ENCODE peak calls at places on chromosomes 5 and 9, in five cellular contexts. One of them, this sample, is unnamed.

GRCh38 chr9:132645306-132645705 is 24.5 kb downstream of the DDX31 start:
- DNase-seq in IMR-90: no peak
- DNase-seq in H1: no peak
- DNase-seq in GM12878: no peak
- DNase-seq in SK-N-SH: no peak
- DNase-seq in this sample: no peak

GRCh38 chr9:27460225-27461023 is 63.7 kb upstream of the IFNK start:
- DNase-seq in H1: no peak
- DNase-seq in SK-N-SH: no peak
- DNase-seq in GM12878: peak; percentile 37
- DNase-seq in IMR-90: no peak
- DNase-seq in this sample: peak; percentile 63

GRCh38 chr9:21812415-21812814 is 10.0 kb downstream of the MTAP start:
- DNase-seq in GM12878: no peak
- DNase-seq in H1: no peak
- DNase-seq in IMR-90: peak; percentile 40
- DNase-seq in SK-N-SH: no peak
- DNase-seq in this sample: no peak

GRCh38 chr9:101462558-101462957 is 27.0 kb upstream of the ALDOB start:
- DNase-seq in GM12878: no peak
- DNase-seq in IMR-90: peak; percentile 89
- DNase-seq in H1: no peak
- DNase-seq in SK-N-SH: no peak
- DNase-seq in this sample: no peak

GRCh38 chr5:118553662-118554061 is 434.7 kb downstream of the DTWD2 start:
- DNase-seq in SK-N-SH: no peak
- DNase-seq in GM12878: no peak
- DNase-seq in H1: no peak
- DNase-seq in IMR-90: peak; percentile 12
- DNase-seq in this sample: no peak

GRCh38 chr9:134619983-134620612 is 21.5 kb upstream of the COL5A1 start:
- DNase-seq in GM12878: no peak
- DNase-seq in IMR-90: no peak
- DNase-seq in SK-N-SH: no peak
- DNase-seq in H1: peak; percentile 38
- DNase-seq in this sample: no peak

GRCh38 chr9:129336601-129337286 is 158.7 kb upstream of the IER5L start:
- DNase-seq in GM12878: no peak
- DNase-seq in IMR-90: peak; percentile 55
- DNase-seq in H1: peak; percentile 67
- DNase-seq in SK-N-SH: no peak
- DNase-seq in this sample: no peak

GRCh38 chr5:155761502-155761901 is 565.5 kb upstream of the SGCD start:
- DNase-seq in IMR-90: no peak
- DNase-seq in GM12878: no peak
- DNase-seq in SK-N-SH: no peak
- DNase-seq in H1: no peak
- DNase-seq in this sample: no peak

GRCh38 chr5:133735346-133735745 is 123.0 kb upstream of the FSTL4 start:
- DNase-seq in IMR-90: peak; percentile 11
- DNase-seq in H1: peak; percentile 16
- DNase-seq in GM12878: no peak
- DNase-seq in SK-N-SH: no peak
- DNase-seq in this sample: no peak

GRCh38 chr5:106020889-106021288 is 1649.8 kb downstream of the EFNA5 start:
- DNase-seq in IMR-90: peak; percentile 72
- DNase-seq in SK-N-SH: no peak
- DNase-seq in H1: no peak
- DNase-seq in GM12878: no peak
- DNase-seq in this sample: no peak

GRCh38 chr9:93225417-93225816 is 41.5 kb downstream of the WNK2 start:
- DNase-seq in GM12878: no peak
- DNase-seq in H1: no peak
- DNase-seq in IMR-90: no peak
- DNase-seq in SK-N-SH: no peak
- DNase-seq in this sample: no peak

GRCh38 chr9:70590264-70590646 is 175.8 kb upstream of the KLF9 start:
- DNase-seq in SK-N-SH: no peak
- DNase-seq in H1: no peak
- DNase-seq in IMR-90: peak; percentile 70
- DNase-seq in GM12878: no peak
- DNase-seq in this sample: no peak

GRCh38 chr9:133701321-133701980 is 36.7 kb downstream of the SARDH start:
- DNase-seq in GM12878: no peak
- DNase-seq in H1: no peak
- DNase-seq in IMR-90: no peak
- DNase-seq in SK-N-SH: no peak
- DNase-seq in this sample: no peak

GRCh38 chr5:68374770-68375518 is 159.4 kb downstream of the PIK3R1 start:
- DNase-seq in SK-N-SH: no peak
- DNase-seq in GM12878: no peak
- DNase-seq in IMR-90: no peak
- DNase-seq in H1: no peak
- DNase-seq in this sample: no peak

GRCh38 chr5:64834037-64834436 is 65.3 kb downstream of the CWC27 start:
- DNase-seq in SK-N-SH: no peak
- DNase-seq in H1: no peak
- DNase-seq in GM12878: no peak
- DNase-seq in IMR-90: peak; percentile 44
- DNase-seq in this sample: no peak

GRCh38 chr9:127923046-127923445 is 6.2 kb upstream of the ST6GALNAC4 start:
- DNase-seq in IMR-90: no peak
- DNase-seq in GM12878: no peak
- DNase-seq in SK-N-SH: peak; percentile 72
- DNase-seq in H1: no peak
- DNase-seq in this sample: no peak

GRCh38 chr5:99721487-99721886 is 792.7 kb upstream of the CHD1 start:
- DNase-seq in IMR-90: no peak
- DNase-seq in H1: no peak
- DNase-seq in SK-N-SH: no peak
- DNase-seq in GM12878: no peak
- DNase-seq in this sample: no peak

GRCh38 chr5:143650296-143650695 is 161.7 kb upstream of the HMHB1 start:
- DNase-seq in GM12878: no peak
- DNase-seq in IMR-90: no peak
- DNase-seq in SK-N-SH: no peak
- DNase-seq in H1: no peak
- DNase-seq in this sample: no peak

GRCh38 chr5:150672237-150672883 is 11.3 kb downstream of the MYOZ3 start:
- DNase-seq in GM12878: no peak
- DNase-seq in H1: peak; percentile 84
- DNase-seq in IMR-90: no peak
- DNase-seq in SK-N-SH: peak; percentile 83
- DNase-seq in this sample: no peak

GRCh38 chr5:121366515-121366914 is 485.2 kb upstream of the FTMT start:
- DNase-seq in SK-N-SH: no peak
- DNase-seq in H1: no peak
- DNase-seq in IMR-90: peak; percentile 80
- DNase-seq in GM12878: no peak
- DNase-seq in this sample: peak; percentile 49

GRCh38 chr5:34695275-34696032 is 39.3 kb downstream of the RAI14 start:
- DNase-seq in SK-N-SH: no peak
- DNase-seq in IMR-90: no peak
- DNase-seq in H1: no peak
- DNase-seq in GM12878: no peak
- DNase-seq in this sample: no peak

GRCh38 chr9:93452710-93453046 is 703 bp downstream of the FAM120AOS start:
- DNase-seq in H1: no peak
- DNase-seq in SK-N-SH: peak; percentile 28
- DNase-seq in GM12878: no peak
- DNase-seq in IMR-90: no peak
- DNase-seq in this sample: no peak

GRCh38 chr5:82593481-82593880 is 315.3 kb upstream of the RPS23 start:
- DNase-seq in H1: no peak
- DNase-seq in GM12878: no peak
- DNase-seq in IMR-90: peak; percentile 15
- DNase-seq in SK-N-SH: no peak
- DNase-seq in this sample: no peak

GRCh38 chr5:54249210-54250028 is 61.0 kb downstream of the ARL15 start:
- DNase-seq in GM12878: no peak
- DNase-seq in SK-N-SH: peak; percentile 8
- DNase-seq in IMR-90: peak; percentile 41
- DNase-seq in H1: no peak
- DNase-seq in this sample: no peak

GRCh38 chr9:72557549-72557948 is 36.1 kb downstream of the TMC1 start:
- DNase-seq in SK-N-SH: no peak
- DNase-seq in IMR-90: peak; percentile 97
- DNase-seq in H1: no peak
- DNase-seq in GM12878: no peak
- DNase-seq in this sample: peak; percentile 98

GRCh38 chr5:170434953-170435605 is 45.9 kb upstream of the KCNMB1 start:
- DNase-seq in GM12878: no peak
- DNase-seq in SK-N-SH: peak; percentile 85
- DNase-seq in H1: peak; percentile 92
- DNase-seq in IMR-90: peak; percentile 37
- DNase-seq in this sample: peak; percentile 53

GRCh38 chr5:142095035-142095434 is 13.5 kb upstream of the NDFIP1 start:
- DNase-seq in IMR-90: no peak
- DNase-seq in H1: no peak
- DNase-seq in GM12878: no peak
- DNase-seq in SK-N-SH: no peak
- DNase-seq in this sample: no peak

GRCh38 chr5:56494300-56494704 is 261.2 kb upstream of the ANKRD55 start:
- DNase-seq in SK-N-SH: no peak
- DNase-seq in IMR-90: peak; percentile 65
- DNase-seq in H1: no peak
- DNase-seq in GM12878: no peak
- DNase-seq in this sample: no peak

GRCh38 chr9:137302176-137303030 is at the start of gene NRARP:
- DNase-seq in SK-N-SH: peak; percentile 98
- DNase-seq in GM12878: no peak
- DNase-seq in IMR-90: peak; percentile 64
- DNase-seq in H1: peak; percentile 94
- DNase-seq in this sample: peak; percentile 89

GRCh38 chr5:75055727-75056144 is 3.4 kb upstream of the GCNT4 start:
- DNase-seq in IMR-90: peak; percentile 47
- DNase-seq in H1: peak; percentile 60
- DNase-seq in SK-N-SH: no peak
- DNase-seq in GM12878: no peak
- DNase-seq in this sample: peak; percentile 14
- TF ChIP-seq USF2 in IMR-90: no peak
- TF ChIP-seq USF2 in H1: no peak
- TF ChIP-seq USF2 in SK-N-SH: no peak
- TF ChIP-seq USF2 in GM12878: no peak
- TF ChIP-seq USF2 in this sample: no peak

GRCh38 chr5:137610598-137610997 is 111.5 kb upstream of the SPOCK1 start:
- DNase-seq in H1: no peak
- DNase-seq in GM12878: no peak
- DNase-seq in IMR-90: no peak
- DNase-seq in SK-N-SH: no peak
- DNase-seq in this sample: no peak

GRCh38 chr5:137611926-137612435 is 112.9 kb upstream of the SPOCK1 start:
- DNase-seq in GM12878: no peak
- DNase-seq in IMR-90: no peak
- DNase-seq in SK-N-SH: no peak
- DNase-seq in H1: no peak
- DNase-seq in this sample: no peak

GRCh38 chr5:137611011-137611580 is 112.0 kb upstream of the SPOCK1 start:
- DNase-seq in SK-N-SH: no peak
- DNase-seq in IMR-90: no peak
- DNase-seq in H1: no peak
- DNase-seq in GM12878: no peak
- DNase-seq in this sample: no peak

GRCh38 chr5:137613554-137614265 is 114.6 kb upstream of the SPOCK1 start:
- DNase-seq in H1: no peak
- DNase-seq in SK-N-SH: no peak
- DNase-seq in GM12878: no peak
- DNase-seq in IMR-90: peak; percentile 23
- DNase-seq in this sample: no peak

DNA sequence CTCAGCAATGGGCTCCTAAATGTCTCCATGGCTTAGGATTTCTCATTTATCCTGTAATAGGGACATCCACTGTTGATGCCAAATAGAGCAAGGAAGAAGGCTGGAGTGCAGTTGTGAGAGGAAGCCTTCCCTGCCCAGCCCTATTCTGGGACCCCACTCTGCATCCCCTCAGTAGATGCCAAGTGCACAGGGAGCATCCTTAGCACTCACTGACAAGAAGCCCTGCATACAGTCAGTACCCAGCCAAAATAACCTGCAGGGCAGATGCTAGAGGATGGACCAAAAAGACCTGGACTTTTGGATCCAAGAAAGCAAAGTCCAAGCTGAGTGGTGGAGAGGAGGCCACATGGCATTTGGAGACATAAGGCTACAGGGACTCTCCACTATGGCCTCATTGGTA is 113.5 kb upstream of the SPOCK1 start:
- DNase-seq in IMR-90: no peak
- DNase-seq in SK-N-SH: no peak
- DNase-seq in H1: no peak
- DNase-seq in GM12878: no peak
- DNase-seq in this sample: no peak
- TF ChIP-seq RFX5 in IMR-90: no peak
- TF ChIP-seq RFX5 in SK-N-SH: no peak
- TF ChIP-seq RFX5 in H1: no peak
- TF ChIP-seq RFX5 in GM12878: no peak
- TF ChIP-seq RFX5 in this sample: no peak

DNA sequence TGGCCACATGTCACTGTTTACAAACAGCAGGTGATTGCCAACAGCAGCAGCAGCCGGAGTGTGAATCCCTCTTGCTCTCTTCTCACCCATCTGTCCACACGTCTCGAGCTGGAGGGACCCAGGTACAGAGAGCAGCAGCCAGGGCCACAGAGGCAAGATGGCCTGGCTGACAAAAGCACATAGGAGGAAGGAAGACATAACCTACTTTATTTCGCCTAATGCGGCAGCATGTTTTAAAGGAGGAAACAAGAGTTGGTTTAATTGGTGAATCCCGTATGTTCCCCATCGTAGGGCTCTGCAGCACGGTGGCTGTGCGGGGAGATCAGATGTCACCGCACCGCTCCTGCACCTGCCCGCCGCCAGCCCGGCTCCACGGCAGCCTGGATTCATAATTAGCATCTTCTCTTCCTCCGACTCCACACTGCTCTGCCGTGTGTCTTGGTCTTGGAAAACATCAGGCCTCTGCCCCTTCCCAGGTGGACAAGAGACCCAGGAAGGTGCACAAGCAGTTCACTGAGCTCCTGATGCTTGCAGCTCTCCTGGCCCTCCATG is 201.5 kb upstream of the IRX1 start:
- DNase-seq in GM12878: no peak
- DNase-seq in SK-N-SH: no peak
- DNase-seq in IMR-90: no peak
- DNase-seq in H1: no peak
- DNase-seq in this sample: no peak
- TF ChIP-seq USF2 in GM12878: no peak
- TF ChIP-seq USF2 in SK-N-SH: no peak
- TF ChIP-seq USF2 in IMR-90: no peak
- TF ChIP-seq USF2 in H1: no peak
- TF ChIP-seq USF2 in this sample: no peak

DNA sequence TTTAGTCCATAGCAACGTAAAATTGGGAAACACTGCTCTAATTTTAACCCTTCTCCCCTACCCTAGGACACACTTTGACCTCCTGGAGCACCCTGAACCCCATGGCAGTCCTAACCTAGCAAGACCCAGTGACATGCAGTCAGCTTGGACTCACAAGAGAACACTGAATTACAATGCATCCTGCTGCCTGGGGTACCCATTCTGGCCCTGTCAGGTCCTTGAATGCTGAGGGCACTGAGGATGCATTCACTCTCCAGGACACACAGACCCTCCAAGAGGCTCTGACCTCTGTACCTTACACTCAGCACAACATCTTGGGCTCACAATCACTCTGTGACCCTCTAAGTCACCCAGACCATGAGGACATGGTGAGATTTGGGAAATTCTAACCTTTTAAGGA is 1.8 kb upstream of the PROP1 start:
- DNase-seq in IMR-90: no peak
- DNase-seq in GM12878: no peak
- DNase-seq in SK-N-SH: no peak
- DNase-seq in H1: no peak
- DNase-seq in this sample: no peak
- TF ChIP-seq RFX5 in IMR-90: no peak
- TF ChIP-seq RFX5 in GM12878: no peak
- TF ChIP-seq RFX5 in SK-N-SH: no peak
- TF ChIP-seq RFX5 in H1: no peak
- TF ChIP-seq RFX5 in this sample: no peak